ENCODE peak calls at places on chromosome 20, in ten cellular contexts. O, N, C, L, S, I, R, V, K and F are unnamed samples.

GRCh38 chr20:3805594-3806264 is 9.6 kb downstream of the CDC25B start:
- DNase-seq in O (peak), I (no peak), L (no peak), C (peak), K (peak), R (no peak), S (no peak), V (peak), N (no peak), F (no peak)

GRCh38 chr20:53201588-53201987 is 229.4 kb downstream of the TSHZ2 start:
- DNase-seq in L (no peak), R (no peak), C (no peak), O (no peak), I (no peak), K (no peak), S (no peak), V (no peak), N (no peak), F (no peak)

GRCh38 chr20:63059684-63060056 is 52.9 kb upstream of the BHLHE23 start:
- DNase-seq in C (no peak), O (no peak), N (no peak), L (no peak), K (no peak), S (no peak), V (no peak), R (no peak), I (no peak), F (no peak)

GRCh38 chr20:4795394-4795793 is 73.7 kb downstream of the PRND start:
- DNase-seq in L (peak), V (peak), R (no peak), S (no peak), I (no peak), K (peak), N (peak), O (peak), C (peak), F (no peak)

GRCh38 chr20:52975024-52975732 is 3.0 kb downstream of the TSHZ2 start:
- DNase-seq in O (no peak), V (no peak), I (no peak), C (no peak), R (no peak), S (no peak), L (no peak), N (peak), K (no peak), F (no peak)

GRCh38 chr20:62064788-62065668 is 653 bp downstream of the TAF4 start:
- DNase-seq in S (no peak), K (peak), C (no peak), V (no peak), O (no peak), I (peak), R (no peak), L (no peak), N (no peak), F (no peak)

GRCh38 chr20:43186312-43186711 is 3.4 kb downstream of the PTPRT start:
- DNase-seq in C (no peak), K (no peak), O (no peak), I (no peak), S (no peak), N (no peak), L (no peak), R (no peak), V (no peak), F (no peak)

GRCh38 chr20:37408930-37409210 is 62.9 kb downstream of the SRC start:
- DNase-seq in C (no peak), N (no peak), S (no peak), R (no peak), L (no peak), I (no peak), V (peak), O (no peak), K (no peak), F (no peak)

GRCh38 chr20:23349338-23350006 is 1.1 kb upstream of the NXT1 start:
- DNase-seq in L (no peak), S (no peak), C (no peak), N (no peak), V (no peak), R (no peak), O (no peak), I (no peak), K (no peak), F (no peak)

GRCh38 chr20:53656653-53657288 is 63.1 kb upstream of the ZNF217 start:
- DNase-seq in I (no peak), O (peak), V (peak), K (peak), C (no peak), S (no peak), N (no peak), L (peak), R (no peak), F (no peak)

GRCh38 chr20:5526516-5526915 is 209.8 kb upstream of the PROKR2 start:
- DNase-seq in V (no peak), C (no peak), S (no peak), O (no peak), L (no peak), I (no peak), N (no peak), R (no peak), K (no peak), F (no peak)

GRCh38 chr20:58965270-58966064 is 15.6 kb upstream of the NELFCD start:
- DNase-seq in K (no peak), V (no peak), C (no peak), N (no peak), L (no peak), S (no peak), R (no peak), O (no peak), I (no peak), F (no peak)